ENCODE peak calls at places on chromosome 18, in five cellular contexts. I, A, D, K and X are unnamed samples.

GRCh38 chr18:48470484-48471180 is 61.4 kb upstream of the ZBTB7C start:
- DNase-seq in I (no peak), A (no peak), D (no peak), K (no peak), X (no peak)

GRCh38 chr18:73153271-73153670 is 285.5 kb upstream of the NETO1 start:
- DNase-seq in I (no peak), A (no peak), D (no peak), K (no peak), X (no peak)

GRCh38 chr18:44579745-44580144 is 100.9 kb upstream of the SETBP1 start:
- DNase-seq in I (no peak), A (no peak), D (no peak), K (no peak), X (no peak)

GRCh38 chr18:50268022-50268747 is 1.9 kb upstream of the CFAP53 start:
- DNase-seq in I (peak), A (peak), D (no peak), K (peak), X (peak)

GRCh38 chr18:62717850-62718229 is 2.5 kb downstream of the PHLPP1 start:
- DNase-seq in I (no peak), A (no peak), D (no peak), K (no peak), X (no peak)

GRCh38 chr18:63098014-63098981 is 221.3 kb downstream of the BCL2 start:
- DNase-seq in I (no peak), A (no peak), D (no peak), K (no peak), X (peak)

GRCh38 chr18:57107141-57107832 is 39.6 kb upstream of the BOD1L2 start:
- DNase-seq in I (no peak), A (no peak), D (no peak), K (no peak), X (no peak)

GRCh38 chr18:75075016-75075305 is 134.0 kb downstream of the PTGR3 start:
- DNase-seq in I (no peak), A (no peak), D (no peak), K (no peak), X (no peak)

GRCh38 chr18:10289265-10289664 is 165.2 kb upstream of the APCDD1 start:
- DNase-seq in I (no peak), A (no peak), D (no peak), K (no peak), X (no peak)

GRCh38 chr18:43627833-43628370 is 350.6 kb upstream of the SYT4 start:
- DNase-seq in I (no peak), A (no peak), D (no peak), K (no peak), X (no peak)

GRCh38 chr18:72601481-72601880 is 57.3 kb upstream of the CBLN2 start:
- DNase-seq in I (no peak), A (no peak), D (no peak), K (no peak), X (no peak)

GRCh38 chr18:1663879-1664705 is 759.4 kb downstream of the ADCYAP1 start:
- DNase-seq in I (no peak), A (peak), D (no peak), K (peak), X (peak)

GRCh38 chr18:3816601-3817363 is 366.8 kb downstream of the TGIF1 start:
- DNase-seq in I (no peak), A (no peak), D (peak), K (no peak), X (no peak)